ENCODE peak calls at places on chromosomes 5 and 9, in ten cellular contexts. T is stimulated activated CD8-positive, alpha-beta memory T cell treated with anti-CD3 and anti-CD28 coated beads, Interleukin-7, amount 100 ng/mL, for 4 hours; D is activated CD8-positive, alpha-beta memory T cell treated with anti-CD3 and anti-CD28 coated beads for 1 hour; S is breast epithelium; R is NCI-H2081; Z is KBM-7; Q is activated CD4-positive, alpha-beta T cell treated with anti-CD3 and anti-CD28 coated beads, Interleukin-2, amount 50 U/mL, for 48 hours; P is epithelial cell of esophagus; J is NCI-H82; N is T-cell. F is an unnamed sample.
A peak's percentile ranks its signal among the peaks of the same experiment; 100 is the strongest.

GRCh38 chr9:89484475-89485404 is 13.2 kb downstream of the SEMA4D start:
- DNase-seq in S (no peak), Q (no peak), T (no peak), J (no peak), D (no peak), R (no peak), N (no peak), P (no peak), Z (no peak), F (no peak)

GRCh38 chr9:105299190-105299854 is 54.9 kb downstream of the SLC44A1 start:
- DNase-seq in R (no peak), Q (peak; percentile 15), T (no peak), J (no peak), S (no peak), Z (peak; percentile 32), D (no peak), P (peak; percentile 95), N (no peak), F (peak; percentile 86)

GRCh38 chr9:76177924-76178323 is 216.3 kb downstream of the RFK start:
- DNase-seq in Z (no peak), Q (no peak), J (peak; percentile 95), S (no peak), T (no peak), N (no peak), D (no peak), R (no peak), P (no peak), F (no peak)

GRCh38 chr9:91162311-91162710 is 199.4 kb downstream of the AUH start:
- DNase-seq in Q (peak; percentile 58), P (peak; percentile 70), S (no peak), R (no peak), D (no peak), Z (no peak), T (no peak), N (no peak), J (no peak), F (peak; percentile 95)

GRCh38 chr9:89905628-89906338 is 301.0 kb downstream of the GADD45G start:
- DNase-seq in N (no peak), T (no peak), P (no peak), Q (no peak), D (no peak), S (no peak), R (no peak), J (no peak), Z (no peak), F (no peak)

GRCh38 chr5:160802567-160802966 is 49.4 kb downstream of the ATP10B start:
- DNase-seq in D (no peak), J (no peak), N (no peak), Q (no peak), T (no peak), Z (no peak), P (peak; percentile 26), R (no peak), S (no peak), F (no peak)

GRCh38 chr5:154519375-154519774 is 41.3 kb upstream of the HAND1 start:
- DNase-seq in D (no peak), P (peak; percentile 33), Z (no peak), T (no peak), N (no peak), S (no peak), J (no peak), Q (no peak), R (no peak), F (no peak)

GRCh38 chr5:8676731-8677130 is 807.8 kb downstream of the MTRR start:
- DNase-seq in J (no peak), Q (no peak), T (no peak), R (no peak), P (no peak), N (no peak), S (no peak), Z (no peak), D (no peak), F (no peak)

GRCh38 chr9:116365056-116365471 is 211.5 kb downstream of the PAPPA start:
- DNase-seq in T (no peak), P (peak; percentile 50), Q (no peak), J (no peak), Z (no peak), S (peak; percentile 27), D (no peak), N (no peak), R (peak; percentile 9), F (peak; percentile 94)

GRCh38 chr9:128027166-128027539 is 40.0 kb downstream of the NAIF1 start:
- DNase-seq in P (no peak), J (no peak), R (no peak), T (peak; percentile 27), Z (no peak), S (no peak), N (peak; percentile 60), D (no peak), Q (peak; percentile 61), F (peak; percentile 55)

GRCh38 chr5:65721775-65722574 is at the start of the genes NLN and SGTB:
- DNase-seq in R (peak; percentile 67), D (peak; percentile 40), N (peak; percentile 74), P (peak; percentile 83), Z (peak; percentile 70), J (peak; percentile 83), S (peak; percentile 73), Q (peak; percentile 86), T (peak; percentile 80), F (peak; percentile 97)

GRCh38 chr9:1222511-1222910 is 172.4 kb downstream of the DMRT2 start:
- DNase-seq in T (no peak), Q (no peak), S (no peak), N (no peak), P (peak; percentile 66), J (no peak), Z (no peak), R (no peak), D (no peak), F (no peak)

GRCh38 chr5:27473300-27474053 is 435.1 kb upstream of the CDH9 start:
- DNase-seq in T (no peak), P (no peak), N (no peak), J (peak; percentile 73), Z (no peak), R (peak; percentile 19), Q (no peak), D (no peak), S (no peak), F (no peak)

GRCh38 chr5:139642213-139642612 is 5.9 kb upstream of the CXXC5 start:
- DNase-seq in P (no peak), J (no peak), R (no peak), Z (no peak), N (no peak), S (peak; percentile 12), Q (no peak), T (no peak), D (no peak), F (no peak)

GRCh38 chr9:10804486-10804885 is 191.7 kb upstream of the PTPRD start:
- DNase-seq in T (no peak), S (no peak), Q (no peak), Z (no peak), J (no peak), N (no peak), P (no peak), D (no peak), R (no peak), F (no peak)

GRCh38 chr9:91711755-91712591 is 238.1 kb downstream of the ROR2 start:
- DNase-seq in R (no peak), P (peak; percentile 32), J (peak; percentile 6), Q (peak; percentile 73), Z (peak; percentile 89), N (peak; percentile 61), D (peak; percentile 11), T (peak; percentile 51), S (no peak), F (no peak)

GRCh38 chr9:108665856-108666784 is 189.7 kb downstream of the ACTL7B start:
- DNase-seq in Q (no peak), R (no peak), S (no peak), T (no peak), P (peak; percentile 91), N (no peak), D (no peak), J (peak; percentile 37), Z (no peak), F (no peak)

GRCh38 chr9:84953252-84953773 is 283.8 kb downstream of the NTRK2 start:
- DNase-seq in Z (no peak), Q (no peak), N (no peak), T (no peak), R (no peak), S (peak; percentile 60), J (no peak), D (no peak), P (peak; percentile 34), F (no peak)

GRCh38 chr5:72788851-72789505 is 27.5 kb upstream of the TNPO1 start:
- DNase-seq in J (no peak), P (peak; percentile 87), S (no peak), N (no peak), R (no peak), Q (no peak), D (no peak), T (no peak), Z (no peak), F (no peak)

GRCh38 chr9:88256216-88256615 is 117.9 kb upstream of the SPATA31C2 start:
- DNase-seq in R (no peak), Q (no peak), S (no peak), P (peak; percentile 26), Z (no peak), N (no peak), D (no peak), J (no peak), T (no peak), F (no peak)

GRCh38 chr9:11190719-11191118 is 577.9 kb upstream of the PTPRD start:
- DNase-seq in N (no peak), J (no peak), Q (no peak), S (no peak), Z (no peak), D (no peak), P (no peak), R (no peak), T (no peak), F (no peak)